ENCODE peak calls at places on chromosomes 11 and 22, in ten cellular contexts. N is HFFc6; M is nucleus accumbens; W is activated CD4-positive, CD25-positive, alpha-beta regulatory T cell; G is activated T-helper 1 cell treated with anti-CD3 and anti-CD28 coated beads, Interleukin-12 subunit alpha, Interleukin-12 subunit beta, Interleukin-2, Interleukin-4 antibody, amounts not matched to agents 30 ng/mL and 10 ng/mL and 1 ng/mL, durations not matched to agents 14 hours and 24 hours and 36 hours; A is germinal center; J is smooth muscle cell of the brain vasculature; X is mesenteric fat pad; L is nephron progenitor cell; S is activated CD8-positive, alpha-beta memory T cell treated with anti-CD3 and anti-CD28 coated beads for 24 hours. R is an unnamed sample.

GRCh38 chr22:46108564-46109473 is 41.5 kb upstream of the PPARA start:
- DNase-seq in N (peak), M (no peak), W (no peak), G (no peak), A (no peak), J (no peak), X (no peak), L (peak), S (no peak), R (peak)

GRCh38 chr22:39528080-39528661 is 4.4 kb downstream of the RPS19BP1 start:
- DNase-seq in N (peak), M (no peak), W (no peak), G (no peak), A (no peak), J (no peak), X (no peak), L (no peak), S (no peak), R (no peak)

GRCh38 chr11:117997436-117998200 is 11.4 kb downstream of the IL10RA start:
- DNase-seq in N (no peak), M (no peak), W (no peak), G (no peak), A (no peak), J (no peak), X (peak), L (no peak), S (peak), R (no peak)

GRCh38 chr11:125942771-125943428 is 2.9 kb upstream of the VSIG10L2 start:
- DNase-seq in N (no peak), M (no peak), W (no peak), G (no peak), A (no peak), J (no peak), X (peak), L (no peak), S (peak), R (no peak)

GRCh38 chr22:27115410-27115809 is 458.0 kb downstream of the MIAT start:
- DNase-seq in N (no peak), M (no peak), W (no peak), G (no peak), A (no peak), J (no peak), X (no peak), L (no peak), S (no peak), R (no peak)

GRCh38 chr22:49929553-49929979 is 11.1 kb downstream of the CRELD2 start:
- DNase-seq in N (no peak), M (no peak), W (peak), G (peak), A (peak), J (no peak), X (no peak), L (peak), S (peak), R (peak)

GRCh38 chr22:25493794-25494193 is 70.7 kb upstream of the GRK3 start:
- DNase-seq in N (no peak), M (no peak), W (no peak), G (no peak), A (no peak), J (no peak), X (no peak), L (no peak), S (no peak), R (no peak)

GRCh38 chr22:47189056-47189916 is 426.8 kb downstream of the TBC1D22A start:
- DNase-seq in N (no peak), M (no peak), W (no peak), G (no peak), A (no peak), J (no peak), X (peak), L (no peak), S (no peak), R (no peak)

GRCh38 chr22:45129703-45130524 is 33.8 kb upstream of the NUP50 start:
- DNase-seq in N (no peak), M (no peak), W (no peak), G (peak), A (no peak), J (no peak), X (no peak), L (no peak), S (peak), R (no peak)

GRCh38 chr11:72598901-72599300 is 75.3 kb downstream of the PDE2A start:
- DNase-seq in N (peak), M (no peak), W (no peak), G (no peak), A (no peak), J (no peak), X (no peak), L (peak), S (no peak), R (peak)

GRCh38 chr11:70727899-70728620 is 329.7 kb downstream of the CTTN start:
- DNase-seq in N (no peak), M (no peak), W (no peak), G (no peak), A (no peak), J (no peak), X (no peak), L (no peak), S (no peak), R (no peak)

GRCh38 chr11:16816358-16817270 is 78.2 kb downstream of the C11orf58 start:
- DNase-seq in N (no peak), M (no peak), W (no peak), G (no peak), A (no peak), J (no peak), X (no peak), L (no peak), S (no peak), R (no peak)

R was measured in H7.